ENCODE peak calls at places on chromosomes 2 and 18, in five cellular contexts. O is HCT116, Y is WERI-Rb-1, T is tibial artery, J is BE2C. N is an unnamed sample.

GRCh38 chr2:15053542-15053941 is 421.0 kb downstream of the LRATD1 start:
- DNase-seq in O (no peak), Y (no peak), T (no peak), J (no peak), N (no peak)

GRCh38 chr2:170324640-170325046 is 146.7 kb downstream of the MYO3B start:
- DNase-seq in O (peak; percentile 42), Y (peak; percentile 59), T (no peak), J (peak; percentile 24), N (peak; percentile 91)

GRCh38 chr18:23982154-23983071 is 32.1 kb upstream of the TTC39C start:
- DNase-seq in O (no peak), Y (peak; percentile 74), T (peak; percentile 75), J (peak; percentile 17), N (no peak)

GRCh38 chr2:15986068-15986560 is 45.8 kb downstream of the MYCN start:
- DNase-seq in O (no peak), Y (peak; percentile 93), T (no peak), J (no peak), N (no peak)

GRCh38 chr2:235059161-235059560 is 107.3 kb downstream of the SH3BP4 start:
- DNase-seq in O (no peak), Y (no peak), T (no peak), J (no peak), N (no peak)

GRCh38 chr2:206212673-206213513 is 53.2 kb downstream of the EEF1B2 start:
- DNase-seq in O (no peak), Y (no peak), T (no peak), J (no peak), N (no peak)

GRCh38 chr18:11251891-11252270 is 102.5 kb upstream of the PIEZO2 start:
- DNase-seq in O (no peak), Y (no peak), T (no peak), J (no peak), N (no peak)

GRCh38 chr2:33145459-33145858 is 198.7 kb downstream of the LTBP1 start:
- DNase-seq in O (no peak), Y (no peak), T (no peak), J (no peak), N (no peak)

GRCh38 chr18:35581555-35582309 is at the start of gene GALNT1:
- DNase-seq in O (no peak), Y (peak; percentile 22), T (peak; percentile 23), J (peak; percentile 11), N (no peak)

GRCh38 chr18:24514439-24514838 is 54.0 kb downstream of the HRH4 start:
- DNase-seq in O (peak; percentile 84), Y (peak; percentile 28), T (no peak), J (peak; percentile 24), N (peak; percentile 36)

GRCh38 chr2:44705851-44706555 is 235.5 kb upstream of the SIX3 start:
- DNase-seq in O (no peak), Y (no peak), T (no peak), J (no peak), N (no peak)

GRCh38 chr2:133886735-133887675 is 318.7 kb upstream of the NCKAP5 start:
- DNase-seq in O (peak; percentile 70), Y (peak; percentile 85), T (peak; percentile 75), J (peak; percentile 59), N (peak; percentile 76)

GRCh38 chr2:43950383-43951008 is 45.3 kb downstream of the LRPPRC start:
- DNase-seq in O (peak; percentile 35), Y (no peak), T (no peak), J (peak; percentile 26), N (no peak)

GRCh38 chr2:70977605-70978205 is 725 bp upstream of the ANKRD53 start:
- DNase-seq in O (no peak), Y (no peak), T (peak; percentile 69), J (no peak), N (no peak)

GRCh38 chr2:227783404-227784138 is 30.1 kb upstream of the CCL20 start:
- DNase-seq in O (no peak), Y (no peak), T (no peak), J (no peak), N (no peak)

GRCh38 chr2:39313575-39313974 is 69.8 kb upstream of the CDKL4 start:
- DNase-seq in O (no peak), Y (no peak), T (no peak), J (no peak), N (no peak)

GRCh38 chr18:12703714-12704113 is 872 bp downstream of the PSMG2 start:
- DNase-seq in O (no peak), Y (no peak), T (no peak), J (no peak), N (no peak)

GRCh38 chr2:29108225-29108624 is 7.0 kb upstream of the CLIP4 start:
- DNase-seq in O (peak; percentile 87), Y (no peak), T (no peak), J (no peak), N (no peak)
- H3K4me3 ChIP-seq in O (peak overlapping the region; percentile 41), Y (no peak overlapping the region), T (no peak overlapping the region), J (no peak overlapping the region), N (no peak overlapping the region)

GRCh38 chr2:76160683-76161082 is 450.0 kb upstream of the GCFC2 start:
- DNase-seq in O (no peak), Y (no peak), T (no peak), J (no peak), N (no peak)
- H3K4me3 ChIP-seq in O (no peak overlapping the region), Y (no peak overlapping the region), T (no peak overlapping the region), J (no peak overlapping the region), N (no peak overlapping the region)

DNA sequence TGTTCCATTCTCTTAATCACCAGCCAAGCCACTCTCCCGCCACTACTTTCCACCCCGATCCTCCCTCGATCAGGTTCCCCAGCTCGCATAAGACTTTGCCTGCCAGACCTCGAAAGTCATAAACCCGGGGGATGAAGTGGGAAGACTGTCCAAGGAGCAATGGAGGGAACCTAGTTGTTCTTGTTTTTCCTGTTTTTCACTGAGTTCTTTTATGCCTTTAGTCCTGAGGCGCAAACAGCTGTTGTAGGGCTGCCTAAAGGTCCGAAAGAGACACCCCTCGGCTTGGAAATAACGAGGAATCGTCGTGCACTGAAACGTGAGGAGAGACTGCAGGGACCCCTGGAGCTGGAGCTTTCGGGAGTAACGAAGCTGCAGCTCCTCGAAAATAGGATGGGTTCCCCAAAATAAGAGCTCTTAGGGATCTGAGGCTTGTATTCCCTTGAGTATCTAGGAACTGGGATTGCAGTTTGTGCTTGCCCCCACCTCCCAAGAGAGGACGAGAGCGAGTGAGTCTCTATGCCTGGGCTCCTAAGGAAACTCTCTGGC is 1.7 kb upstream of the HOXD12 start:
- DNase-seq in O (no peak), Y (no peak), T (no peak), J (no peak), N (no peak)
- H3K4me3 ChIP-seq in O (peak overlapping the region; percentile 64), Y (peak overlapping the region; percentile 9), T (peak overlapping the region; percentile 13), J (peak overlapping the region; percentile 52), N (peak overlapping the region; percentile 41)

DNA sequence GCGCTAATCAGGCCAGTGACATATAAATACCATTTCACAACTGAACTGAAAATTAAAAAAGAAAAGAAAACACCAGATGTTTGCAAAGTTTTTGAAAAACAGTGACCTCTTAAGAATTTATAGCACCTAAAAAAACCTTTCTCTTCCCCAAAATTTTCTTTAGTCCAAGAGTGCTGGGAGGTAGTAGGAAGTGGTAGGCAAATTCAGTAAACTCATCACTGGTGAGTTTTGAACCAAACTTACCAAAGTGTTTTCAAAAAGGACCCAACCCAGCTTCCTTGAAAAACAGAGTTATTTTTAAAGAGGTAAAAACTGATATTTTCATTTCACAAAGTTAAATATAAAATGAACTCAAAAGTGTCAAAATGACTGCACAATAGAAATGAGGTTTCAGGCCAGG is 90.4 kb downstream of the TMEM247 start:
- DNase-seq in O (no peak), Y (no peak), T (no peak), J (no peak), N (no peak)
- H3K4me3 ChIP-seq in O (no peak overlapping the region), Y (no peak overlapping the region), T (no peak overlapping the region), J (no peak overlapping the region), N (no peak overlapping the region)

GRCh38 chr2:241703128-241703604 is 1.3 kb downstream of the ING5 start:
- DNase-seq in O (no peak), Y (no peak), T (no peak), J (no peak), N (no peak)
- H3K4me3 ChIP-seq in O (peak overlapping the region; percentile 61), Y (peak overlapping the region; percentile 69), T (peak overlapping the region; percentile 87), J (peak overlapping the region; percentile 76), N (peak overlapping the region; percentile 78)

GRCh38 chr2:66390152-66390551 is 44.8 kb upstream of the MEIS1 start:
- DNase-seq in O (no peak), Y (no peak), T (no peak), J (no peak), N (no peak)
- H3K4me3 ChIP-seq in O (no peak overlapping the region), Y (no peak overlapping the region), T (no peak overlapping the region), J (no peak overlapping the region), N (no peak overlapping the region)

GRCh38 chr18:9707381-9708056 is 582 bp upstream of the RAB31 start:
- DNase-seq in O (no peak), Y (no peak), T (no peak), J (no peak), N (no peak)
- H3K4me3 ChIP-seq in O (peak overlapping the region; percentile 77), Y (peak overlapping the region; percentile 61), T (peak overlapping the region; percentile 94), J (peak overlapping the region; percentile 14), N (peak overlapping the region; percentile 65)

GRCh38 chr2:10300997-10301945 is 1.4 kb upstream of the HPCAL1 start:
- DNase-seq in O (no peak), Y (no peak), T (no peak), J (no peak), N (no peak)
- H3K4me3 ChIP-seq in O (no peak overlapping the region), Y (no peak overlapping the region), T (no peak overlapping the region), J (no peak overlapping the region), N (no peak overlapping the region)

N was measured in NT2/D1.